ENCODE peak calls at places on chromosome 20, in six cellular contexts. P is fibroblast of the aortic adventitia; A is A549; L is IMR-90; F is ovary; Q is effector memory CD4-positive, alpha-beta T cell. M is an unnamed sample.

GRCh38 chr20:25273541-25274358 is 25.9 kb downstream of the PYGB start:
- DNase-seq in L (no peak), Q (no peak), A (no peak), F (no peak), P (no peak), M (peak; percentile 76)

GRCh38 chr20:25295386-25296093 is 47.7 kb downstream of the PYGB start:
- DNase-seq in F (no peak), A (no peak), L (no peak), P (no peak), Q (no peak), M (no peak)

GRCh38 chr20:62238569-62239277 is 402 bp downstream of the OSBPL2 start:
- DNase-seq in L (no peak), F (no peak), P (peak; percentile 17), Q (no peak), A (no peak), M (no peak)

GRCh38 chr20:47080365-47080764 is 185.7 kb downstream of the EYA2 start:
- DNase-seq in A (no peak), L (no peak), P (no peak), Q (no peak), F (no peak), M (no peak)

GRCh38 chr20:44990425-44990824 is 24.1 kb downstream of the STK4 start:
- DNase-seq in Q (no peak), L (no peak), P (peak; percentile 40), A (no peak), F (no peak), M (no peak)

GRCh38 chr20:10662151-10662550 is 11.6 kb downstream of the JAG1 start:
- DNase-seq in Q (no peak), P (no peak), L (no peak), A (no peak), F (no peak), M (no peak)

GRCh38 chr20:52427960-52428359 is 236.4 kb upstream of the ZFP64 start:
- DNase-seq in F (no peak), A (no peak), P (no peak), L (no peak), Q (no peak), M (no peak)

GRCh38 chr20:16280219-16280618 is 293.0 kb downstream of the KIF16B start:
- DNase-seq in Q (no peak), P (no peak), A (no peak), L (no peak), F (peak; percentile 19), M (no peak)

GRCh38 chr20:20174089-20174835 is 121.9 kb downstream of the CFAP61 start:
- DNase-seq in F (no peak), P (no peak), A (no peak), Q (no peak), L (no peak), M (no peak)

GRCh38 chr20:48957053-48957481 is 35.6 kb downstream of the ARFGEF2 start:
- DNase-seq in Q (no peak), F (no peak), P (peak; percentile 47), A (no peak), L (no peak), M (no peak)
- H3K4me3 ChIP-seq in Q (no peak overlapping the region), F (no peak overlapping the region), P (no peak overlapping the region), A (no peak overlapping the region), L (no peak overlapping the region), M (no peak overlapping the region)

DNA sequence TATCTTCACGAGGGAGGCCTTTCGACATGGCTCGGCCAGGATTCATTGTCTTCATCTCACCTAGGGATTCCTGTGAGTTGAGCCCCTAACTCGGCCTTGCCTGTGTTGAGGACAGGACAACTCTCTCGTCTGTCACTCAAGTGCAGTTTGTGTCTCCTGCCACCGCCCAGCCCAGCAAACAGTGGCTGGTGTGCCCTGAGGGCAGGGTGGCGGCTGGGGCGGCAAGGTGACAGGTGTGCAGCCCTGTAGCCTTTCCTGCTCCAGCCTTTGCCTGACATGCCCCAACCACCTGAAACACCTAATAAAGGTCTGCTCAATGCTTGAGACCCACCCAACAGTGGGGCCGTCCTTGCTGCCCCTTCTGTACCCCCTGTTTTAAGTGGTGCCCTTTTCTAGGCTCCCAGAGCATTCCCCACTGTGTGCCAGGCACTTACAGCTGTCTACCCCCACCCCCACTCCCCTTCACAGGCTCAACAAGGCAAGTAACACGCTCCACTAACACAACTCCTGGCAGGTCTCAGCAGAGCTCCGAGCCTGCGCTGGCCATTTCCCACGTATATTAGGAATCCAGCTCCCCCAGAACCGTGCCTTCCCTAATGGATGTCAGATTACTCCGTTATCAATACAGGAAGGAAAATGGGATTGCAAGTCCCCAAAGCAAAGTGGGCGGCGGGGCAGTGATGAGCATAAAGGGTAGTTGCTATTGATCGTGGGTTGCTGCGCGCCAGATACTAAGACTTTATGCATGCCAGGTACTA is 17.7 kb downstream of the GFRA4 start:
- DNase-seq in P (no peak), F (no peak), L (no peak), Q (no peak), A (no peak), M (no peak)
- H3K4me3 ChIP-seq in P (no peak overlapping the region), F (no peak overlapping the region), L (no peak overlapping the region), Q (no peak overlapping the region), A (no peak overlapping the region), M (no peak overlapping the region)

GRCh38 chr20:40481337-40481736 is 207.7 kb downstream of the MAFB start:
- DNase-seq in F (no peak), Q (no peak), L (no peak), P (no peak), A (no peak), M (no peak)

GRCh38 chr20:40481743-40482458 is 207.1 kb downstream of the MAFB start:
- DNase-seq in F (no peak), A (no peak), Q (no peak), L (no peak), P (no peak), M (no peak)

GRCh38 chr20:40472905-40473304 is 216.1 kb downstream of the MAFB start:
- DNase-seq in P (no peak), Q (no peak), A (no peak), L (no peak), F (no peak), M (no peak)

GRCh38 chr20:40477805-40478204 is 211.2 kb downstream of the MAFB start:
- DNase-seq in L (no peak), A (no peak), Q (no peak), F (no peak), P (peak; percentile 14), M (no peak)
- H3K4me3 ChIP-seq in L (no peak overlapping the region), A (no peak overlapping the region), Q (no peak overlapping the region), F (no peak overlapping the region), P (no peak overlapping the region), M (no peak overlapping the region)

GRCh38 chr20:23086056-23086551 is at the start of gene CD93:
- DNase-seq in A (no peak), Q (no peak), P (peak; percentile 22), L (peak; percentile 10), F (peak; percentile 43), M (no peak)
- H3K4me3 ChIP-seq in A (no peak within 1 kb of the TSS), Q (no peak within 1 kb of the TSS), P (no peak within 1 kb of the TSS), L (no peak within 1 kb of the TSS), F (peak within 1 kb of the TSS; percentile 19), M (peak within 1 kb of the TSS; percentile 43)

M was measured in suprapubic skin.